ENCODE peak calls at places on chromosomes 12 and 14, in seven cellular contexts. V is cardiac fibroblast, I is mucosa of descending colon, T is testis, K is fibroblast of lung, Q is HCT116, W is OCI-LY7. H is an unnamed sample.

GRCh38 chr14:32731249-32731648 is 207.4 kb upstream of the NPAS3 start:
- DNase-seq in V (no peak), I (no peak), T (no peak), K (no peak), Q (no peak), W (no peak), H (no peak)

GRCh38 chr12:44457465-44457864 is 418.6 kb downstream of the NELL2 start:
- DNase-seq in V (no peak), I (no peak), T (no peak), K (no peak), Q (no peak), W (no peak), H (no peak)

GRCh38 chr12:2550470-2551090 is 244.2 kb upstream of the FKBP4 start:
- DNase-seq in V (no peak), I (no peak), T (no peak), K (no peak), Q (no peak), W (no peak), H (no peak)

GRCh38 chr14:64726585-64726890 is 22.3 kb downstream of the PLEKHG3 start:
- DNase-seq in V (peak; percentile 59), I (peak; percentile 94), T (no peak), K (peak; percentile 77), Q (peak; percentile 66), W (no peak), H (no peak)

GRCh38 chr14:102516531-102517411 is 7.2 kb upstream of the ANKRD9 start:
- DNase-seq in V (peak; percentile 32), I (peak; percentile 69), T (peak; percentile 59), K (no peak), Q (no peak), W (peak; percentile 46), H (no peak)

GRCh38 chr12:100826323-100826722 is 31.7 kb downstream of the ANO4 start:
- DNase-seq in V (peak; percentile 52), I (no peak), T (peak; percentile 78), K (peak; percentile 55), Q (peak; percentile 13), W (peak; percentile 32), H (peak; percentile 68)

GRCh38 chr12:55188974-55189556 is 31.8 kb upstream of the OR10A7 start:
- DNase-seq in V (peak; percentile 89), I (no peak), T (peak; percentile 58), K (peak; percentile 62), Q (peak; percentile 69), W (peak; percentile 78), H (peak; percentile 86)

GRCh38 chr12:101939856-101940265 is 62.5 kb downstream of the DRAM1 start:
- DNase-seq in V (peak; percentile 85), I (no peak), T (peak; percentile 82), K (peak; percentile 71), Q (peak; percentile 51), W (peak; percentile 83), H (peak; percentile 94)

GRCh38 chr12:72133497-72134055 is 138.6 kb upstream of the TRHDE start:
- DNase-seq in V (no peak), I (no peak), T (no peak), K (no peak), Q (no peak), W (no peak), H (no peak)

GRCh38 chr12:120800665-120801064 is 75.0 kb downstream of the ACADS start:
- DNase-seq in V (no peak), I (no peak), T (no peak), K (no peak), Q (no peak), W (peak; percentile 33), H (no peak)

GRCh38 chr12:51941011-51941561 is 10.4 kb upstream of the ACVR1B start:
- DNase-seq in V (peak; percentile 74), I (no peak), T (no peak), K (no peak), Q (no peak), W (no peak), H (peak; percentile 52)

GRCh38 chr14:103662591-103662990 is 33.6 kb downstream of the KLC1 start:
- DNase-seq in V (no peak), I (no peak), T (no peak), K (no peak), Q (no peak), W (no peak), H (no peak)

GRCh38 chr12:48106574-48107251 is 834 bp upstream of the SENP1 start:
- DNase-seq in V (no peak), I (no peak), T (no peak), K (no peak), Q (no peak), W (peak; percentile 27), H (no peak)

GRCh38 chr14:92728781-92729364 is 19.6 kb downstream of the LGMN start:
- DNase-seq in V (peak; percentile 71), I (no peak), T (peak; percentile 56), K (peak; percentile 68), Q (no peak), W (no peak), H (no peak)

GRCh38 chr12:93638095-93638494 is 39.1 kb upstream of the CRADD start:
- DNase-seq in V (no peak), I (no peak), T (no peak), K (peak; percentile 52), Q (no peak), W (no peak), H (peak; percentile 21)

GRCh38 chr12:91952916-91953315 is 192.7 kb downstream of the BTG1 start:
- DNase-seq in V (no peak), I (no peak), T (no peak), K (no peak), Q (no peak), W (no peak), H (no peak)

GRCh38 chr14:29528889-29529288 is 398.8 kb downstream of the PRKD1 start:
- DNase-seq in V (no peak), I (no peak), T (no peak), K (peak; percentile 19), Q (no peak), W (no peak), H (no peak)

GRCh38 chr12:91687052-91688017 is 458.3 kb downstream of the BTG1 start:
- DNase-seq in V (no peak), I (no peak), T (no peak), K (peak; percentile 70), Q (peak; percentile 23), W (no peak), H (no peak)

GRCh38 chr12:123270380-123271181 is 1.1 kb downstream of the CDK2AP1 start:
- DNase-seq in V (peak; percentile 50), I (peak; percentile 67), T (no peak), K (peak; percentile 47), Q (no peak), W (peak; percentile 23), H (peak; percentile 27)

DNA sequence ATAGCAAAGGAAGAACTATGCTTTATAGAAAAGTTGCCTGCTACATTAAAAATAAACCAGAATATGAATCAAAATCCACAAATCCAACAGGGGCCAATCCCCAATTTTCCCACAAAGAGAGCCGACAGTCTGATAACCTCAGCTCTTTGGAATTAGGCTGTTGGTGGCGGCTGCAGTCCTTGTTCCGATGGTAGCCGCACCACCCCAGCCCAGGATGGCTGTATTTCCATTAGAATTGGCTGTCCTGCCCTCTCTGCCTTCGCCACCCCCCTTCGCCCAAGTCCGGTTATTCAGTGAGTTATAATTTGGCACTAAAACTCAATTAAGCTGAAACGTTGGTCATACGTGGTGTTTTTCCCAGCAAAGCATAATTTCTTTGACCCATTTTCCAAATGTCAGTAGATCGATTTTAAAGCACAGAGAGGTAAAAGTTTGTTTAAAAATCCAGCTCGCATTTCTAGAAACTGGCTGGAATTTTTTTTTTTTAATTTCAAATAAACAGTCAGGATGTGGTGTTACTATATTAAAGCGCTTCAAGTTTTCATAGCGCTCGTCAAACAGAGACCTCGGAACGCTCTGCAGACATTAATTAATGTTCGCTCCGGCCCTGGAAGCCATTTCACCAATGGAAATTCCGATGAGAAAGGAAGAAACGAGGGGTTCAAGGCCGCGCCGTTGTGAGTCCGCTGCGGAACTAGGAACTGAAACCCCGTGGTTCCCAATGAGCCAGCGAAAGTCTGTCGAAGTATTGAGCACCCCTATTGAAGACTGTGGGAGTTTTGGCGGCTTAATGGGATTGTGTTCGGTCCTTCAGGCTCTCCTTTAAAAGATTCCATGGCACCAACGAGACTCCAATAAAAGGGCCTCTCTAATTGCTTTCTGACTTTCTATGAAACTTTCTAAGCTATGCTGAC is 104.8 kb upstream of the DIO3 start:
- DNase-seq in V (no peak), I (no peak), T (no peak), K (no peak), Q (no peak), W (no peak), H (no peak)
- H3K4me3 ChIP-seq in V (no peak overlapping the region), I (no peak overlapping the region), T (peak overlapping the region; percentile 22), K (no peak overlapping the region), Q (no peak overlapping the region), W (no peak overlapping the region), H (no peak overlapping the region)

GRCh38 chr12:118034429-118035193 is 18.1 kb downstream of the RFC5 start:
- DNase-seq in V (peak; percentile 59), I (no peak), T (peak; percentile 36), K (peak; percentile 55), Q (no peak), W (no peak), H (peak; percentile 77)
- TF ChIP-seq CTCF in V (peak; percentile 34), I (no peak), T (no peak), K (peak; percentile 44), Q (peak; percentile 67), W (peak; percentile 57), H (peak; percentile 59)

GRCh38 chr12:6866920-6867406 is 368 bp upstream of the TPI1 start:
- DNase-seq in V (no peak), I (peak; percentile 92), T (no peak), K (no peak), Q (no peak), W (no peak), H (no peak)

GRCh38 chr12:6867407-6868210 is at the start of gene TPI1:
- DNase-seq in V (peak; percentile 83), I (peak; percentile 80), T (peak; percentile 90), K (peak; percentile 71), Q (no peak), W (peak; percentile 79), H (peak; percentile 80)

GRCh38 chr12:6863586-6864321 is 3.6 kb upstream of the TPI1 start:
- DNase-seq in V (no peak), I (peak; percentile 46), T (no peak), K (peak; percentile 21), Q (no peak), W (no peak), H (no peak)

GRCh38 chr12:6868211-6869048 is 1.1 kb downstream of the TPI1 start:
- DNase-seq in V (peak; percentile 50), I (peak; percentile 25), T (no peak), K (no peak), Q (no peak), W (peak; percentile 55), H (no peak)

GRCh38 chr12:6866163-6866919 is 990 bp upstream of the TPI1 start:
- DNase-seq in V (no peak), I (peak; percentile 64), T (no peak), K (no peak), Q (no peak), W (no peak), H (no peak)
- H3K4me3 ChIP-seq in V (no peak overlapping the region), I (no peak overlapping the region), T (no peak overlapping the region), K (peak overlapping the region; percentile 58), Q (peak overlapping the region; percentile 99), W (peak overlapping the region; percentile 93), H (peak overlapping the region; percentile 70)

DNA sequence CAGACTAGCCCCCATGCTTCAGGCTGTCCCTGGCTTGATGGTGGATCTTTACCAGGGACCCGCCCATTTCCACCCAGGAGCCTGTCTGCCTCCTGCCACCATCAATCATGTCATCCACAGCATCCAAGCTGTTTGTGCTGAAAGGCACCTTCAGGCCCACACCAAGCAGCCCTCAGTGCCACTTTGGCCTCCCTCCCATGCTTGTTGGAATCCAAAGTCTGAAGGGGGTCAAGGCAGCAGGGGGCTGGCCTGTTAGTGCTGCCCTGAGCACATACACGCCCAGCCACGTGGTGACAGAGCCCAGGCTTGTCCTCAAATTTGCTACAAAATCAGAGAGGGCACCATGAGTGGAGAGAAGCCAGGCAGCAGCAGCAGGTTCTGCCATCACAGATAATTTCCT is 1146.8 kb downstream of the FSCB start:
- DNase-seq in V (no peak), I (no peak), T (no peak), K (no peak), Q (no peak), W (no peak), H (no peak)
- TF ChIP-seq CTCF in V (no peak), I (no peak), T (no peak), K (no peak), Q (no peak), W (no peak), H (no peak)

H was measured in fibroblast of the aortic adventitia.